ENCODE peak calls at places on chromosomes 12 and 14, in seven cellular contexts. One of them, this sample, is unnamed. For H3K36me3 and H3K9me3, the result is how much of the 10 kb centered on the place peaks cover.

GRCh38 chr12:16531623-16532022 is 74.3 kb downstream of the LMO3 start:
- DNase-seq in Karpas-422: no peak
- DNase-seq in PC-9: no peak
- DNase-seq in cardiac muscle cell: peak
- DNase-seq in CD8-positive, alpha-beta memory T cell: no peak
- DNase-seq in stomach: peak
- DNase-seq in adrenal gland: no peak
- DNase-seq in this sample: no peak

GRCh38 chr12:75481013-75481705 is 604 bp downstream of the GLIPR1 start:
- DNase-seq in cardiac muscle cell: no peak
- DNase-seq in stomach: no peak
- DNase-seq in adrenal gland: no peak
- DNase-seq in PC-9: no peak
- DNase-seq in Karpas-422: peak
- DNase-seq in CD8-positive, alpha-beta memory T cell: no peak
- DNase-seq in this sample: no peak

GRCh38 chr14:72839351-72839750 is 54.5 kb downstream of the DPF3 start:
- DNase-seq in CD8-positive, alpha-beta memory T cell: no peak
- DNase-seq in adrenal gland: no peak
- DNase-seq in stomach: no peak
- DNase-seq in Karpas-422: no peak
- DNase-seq in PC-9: no peak
- DNase-seq in cardiac muscle cell: no peak
- DNase-seq in this sample: no peak

GRCh38 chr12:109196332-109196731 is 79.9 kb downstream of the ACACB start:
- DNase-seq in Karpas-422: no peak
- DNase-seq in CD8-positive, alpha-beta memory T cell: no peak
- DNase-seq in adrenal gland: no peak
- DNase-seq in PC-9: no peak
- DNase-seq in stomach: no peak
- DNase-seq in cardiac muscle cell: no peak
- DNase-seq in this sample: no peak

GRCh38 chr12:53096089-53096741 is 1.3 kb upstream of the IGFBP6 start:
- DNase-seq in CD8-positive, alpha-beta memory T cell: no peak
- DNase-seq in cardiac muscle cell: no peak
- DNase-seq in Karpas-422: no peak
- DNase-seq in adrenal gland: peak
- DNase-seq in PC-9: no peak
- DNase-seq in stomach: peak
- DNase-seq in this sample: peak

GRCh38 chr14:25041898-25042297 is 8.0 kb downstream of the STXBP6 start:
- DNase-seq in PC-9: no peak
- DNase-seq in cardiac muscle cell: no peak
- DNase-seq in CD8-positive, alpha-beta memory T cell: no peak
- DNase-seq in Karpas-422: no peak
- DNase-seq in stomach: no peak
- DNase-seq in adrenal gland: no peak
- DNase-seq in this sample: no peak

GRCh38 chr12:25853696-25854095 is 104.8 kb upstream of the RASSF8 start:
- DNase-seq in stomach: no peak
- DNase-seq in CD8-positive, alpha-beta memory T cell: no peak
- DNase-seq in Karpas-422: no peak
- DNase-seq in adrenal gland: no peak
- DNase-seq in PC-9: no peak
- DNase-seq in cardiac muscle cell: no peak
- DNase-seq in this sample: no peak

GRCh38 chr12:38101753-38102152 is 214.8 kb upstream of the ALG10B start:
- DNase-seq in stomach: no peak
- DNase-seq in adrenal gland: no peak
- DNase-seq in CD8-positive, alpha-beta memory T cell: no peak
- DNase-seq in cardiac muscle cell: no peak
- DNase-seq in Karpas-422: no peak
- DNase-seq in PC-9: no peak
- DNase-seq in this sample: no peak

GRCh38 chr14:74290415-74290814 is 12.3 kb downstream of the ABCD4 start:
- DNase-seq in stomach: no peak
- DNase-seq in CD8-positive, alpha-beta memory T cell: no peak
- DNase-seq in PC-9: no peak
- DNase-seq in cardiac muscle cell: no peak
- DNase-seq in Karpas-422: peak
- DNase-seq in adrenal gland: no peak
- DNase-seq in this sample: no peak

GRCh38 chr14:41548666-41549065 is 58.0 kb upstream of the LRFN5 start:
- DNase-seq in stomach: no peak
- DNase-seq in PC-9: no peak
- DNase-seq in Karpas-422: no peak
- DNase-seq in adrenal gland: no peak
- DNase-seq in cardiac muscle cell: no peak
- DNase-seq in CD8-positive, alpha-beta memory T cell: no peak
- DNase-seq in this sample: no peak

GRCh38 chr14:65485516-65485915 is 73.0 kb downstream of the FUT8 start:
- DNase-seq in cardiac muscle cell: no peak
- DNase-seq in CD8-positive, alpha-beta memory T cell: no peak
- DNase-seq in PC-9: no peak
- DNase-seq in Karpas-422: no peak
- DNase-seq in adrenal gland: no peak
- DNase-seq in stomach: no peak
- DNase-seq in this sample: no peak

GRCh38 chr12:67940780-67941243 is 48.4 kb upstream of the IFNG-AS1 start:
- DNase-seq in Karpas-422: no peak
- DNase-seq in CD8-positive, alpha-beta memory T cell: no peak
- DNase-seq in stomach: peak
- DNase-seq in PC-9: peak
- DNase-seq in adrenal gland: no peak
- DNase-seq in cardiac muscle cell: peak
- DNase-seq in this sample: no peak

GRCh38 chr12:85278598-85279448 is 1.2 kb upstream of the ALX1 start:
- DNase-seq in adrenal gland: no peak
- DNase-seq in PC-9: no peak
- DNase-seq in Karpas-422: no peak
- DNase-seq in CD8-positive, alpha-beta memory T cell: no peak
- DNase-seq in cardiac muscle cell: no peak
- DNase-seq in stomach: no peak
- DNase-seq in this sample: no peak

GRCh38 chr12:11672833-11673232 is 23.4 kb downstream of the ETV6 start:
- DNase-seq in CD8-positive, alpha-beta memory T cell: no peak
- DNase-seq in cardiac muscle cell: peak
- DNase-seq in adrenal gland: peak
- DNase-seq in Karpas-422: no peak
- DNase-seq in stomach: no peak
- DNase-seq in PC-9: no peak
- DNase-seq in this sample: no peak

GRCh38 chr14:104693482-104694431 is 4.3 kb downstream of the INF2 start:
- DNase-seq in adrenal gland: no peak
- DNase-seq in stomach: peak
- DNase-seq in Karpas-422: no peak
- DNase-seq in cardiac muscle cell: no peak
- DNase-seq in CD8-positive, alpha-beta memory T cell: no peak
- DNase-seq in PC-9: no peak
- DNase-seq in this sample: peak

GRCh38 chr14:104694991-104695659 is 5.7 kb downstream of the INF2 start:
- DNase-seq in stomach: peak
- DNase-seq in cardiac muscle cell: no peak
- DNase-seq in CD8-positive, alpha-beta memory T cell: peak
- DNase-seq in Karpas-422: no peak
- DNase-seq in adrenal gland: peak
- DNase-seq in PC-9: no peak
- DNase-seq in this sample: no peak

GRCh38 chr14:104692939-104693315 is 3.5 kb downstream of the INF2 start:
- DNase-seq in PC-9: no peak
- DNase-seq in Karpas-422: no peak
- DNase-seq in adrenal gland: no peak
- DNase-seq in stomach: no peak
- DNase-seq in CD8-positive, alpha-beta memory T cell: no peak
- DNase-seq in cardiac muscle cell: no peak
- DNase-seq in this sample: peak

GRCh38 chr14:104695660-104696000 is 6.2 kb downstream of the INF2 start:
- DNase-seq in Karpas-422: no peak
- DNase-seq in CD8-positive, alpha-beta memory T cell: no peak
- DNase-seq in stomach: no peak
- DNase-seq in adrenal gland: no peak
- DNase-seq in cardiac muscle cell: no peak
- DNase-seq in PC-9: no peak
- DNase-seq in this sample: no peak

DNA sequence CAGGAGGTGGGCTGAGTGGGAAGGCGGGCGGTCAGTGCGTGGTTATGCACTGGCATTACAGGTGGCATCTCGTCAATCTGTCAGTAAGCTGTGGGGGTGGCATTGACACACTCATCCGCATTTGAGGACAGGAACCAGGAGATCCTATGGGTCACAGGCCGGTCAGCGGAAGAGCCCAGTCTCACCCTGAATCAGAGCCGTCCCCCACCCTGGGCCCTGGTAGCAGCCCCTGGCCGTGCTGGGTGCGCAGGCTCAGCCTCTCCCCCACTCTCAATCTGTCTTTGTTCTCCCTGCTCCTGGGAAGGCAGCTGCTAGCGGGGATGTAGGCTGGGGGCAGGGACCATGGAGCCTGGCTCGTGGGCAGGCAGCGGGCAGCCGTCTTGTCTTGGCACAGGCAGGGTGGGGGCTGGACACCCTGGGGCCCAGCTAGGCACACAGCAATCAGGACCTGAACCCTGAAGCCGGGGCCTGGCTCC is 5.1 kb downstream of the INF2 start:
- DNase-seq in adrenal gland: no peak
- DNase-seq in Karpas-422: no peak
- DNase-seq in CD8-positive, alpha-beta memory T cell: no peak
- DNase-seq in cardiac muscle cell: no peak
- DNase-seq in PC-9: no peak
- DNase-seq in stomach: no peak
- DNase-seq in this sample: no peak
- H3K36me3 ChIP-seq in adrenal gland: under half
- H3K36me3 ChIP-seq in Karpas-422: under half
- H3K36me3 ChIP-seq in CD8-positive, alpha-beta memory T cell: under half
- H3K36me3 ChIP-seq in cardiac muscle cell: under half
- H3K36me3 ChIP-seq in PC-9: under half
- H3K36me3 ChIP-seq in stomach: under half
- H3K36me3 ChIP-seq in this sample: under half

GRCh38 chr12:34304546-34304945 is 282.2 kb downstream of the ALG10 start:
- DNase-seq in cardiac muscle cell: no peak
- DNase-seq in Karpas-422: no peak
- DNase-seq in CD8-positive, alpha-beta memory T cell: no peak
- DNase-seq in PC-9: no peak
- DNase-seq in stomach: no peak
- DNase-seq in adrenal gland: no peak
- DNase-seq in this sample: peak

GRCh38 chr12:34305176-34305575 is 282.9 kb downstream of the ALG10 start:
- DNase-seq in PC-9: no peak
- DNase-seq in stomach: no peak
- DNase-seq in Karpas-422: no peak
- DNase-seq in adrenal gland: no peak
- DNase-seq in CD8-positive, alpha-beta memory T cell: no peak
- DNase-seq in cardiac muscle cell: no peak
- DNase-seq in this sample: no peak

GRCh38 chr12:34304001-34304400 is 281.7 kb downstream of the ALG10 start:
- DNase-seq in PC-9: no peak
- DNase-seq in stomach: no peak
- DNase-seq in CD8-positive, alpha-beta memory T cell: no peak
- DNase-seq in Karpas-422: no peak
- DNase-seq in adrenal gland: no peak
- DNase-seq in cardiac muscle cell: no peak
- DNase-seq in this sample: peak

GRCh38 chr12:34303091-34303870 is 281.0 kb downstream of the ALG10 start:
- DNase-seq in cardiac muscle cell: no peak
- DNase-seq in stomach: no peak
- DNase-seq in CD8-positive, alpha-beta memory T cell: no peak
- DNase-seq in adrenal gland: no peak
- DNase-seq in PC-9: no peak
- DNase-seq in Karpas-422: no peak
- DNase-seq in this sample: peak

GRCh38 chr12:34306133-34306830 is 284.0 kb downstream of the ALG10 start:
- DNase-seq in CD8-positive, alpha-beta memory T cell: no peak
- DNase-seq in stomach: no peak
- DNase-seq in cardiac muscle cell: no peak
- DNase-seq in PC-9: no peak
- DNase-seq in Karpas-422: no peak
- DNase-seq in adrenal gland: no peak
- DNase-seq in this sample: peak
- H3K9me3 ChIP-seq in CD8-positive, alpha-beta memory T cell: under half
- H3K9me3 ChIP-seq in stomach: half or more
- H3K9me3 ChIP-seq in cardiac muscle cell: under half
- H3K9me3 ChIP-seq in PC-9: under half
- H3K9me3 ChIP-seq in Karpas-422: under half
- H3K9me3 ChIP-seq in adrenal gland: under half
- H3K9me3 ChIP-seq in this sample: half or more

DNA sequence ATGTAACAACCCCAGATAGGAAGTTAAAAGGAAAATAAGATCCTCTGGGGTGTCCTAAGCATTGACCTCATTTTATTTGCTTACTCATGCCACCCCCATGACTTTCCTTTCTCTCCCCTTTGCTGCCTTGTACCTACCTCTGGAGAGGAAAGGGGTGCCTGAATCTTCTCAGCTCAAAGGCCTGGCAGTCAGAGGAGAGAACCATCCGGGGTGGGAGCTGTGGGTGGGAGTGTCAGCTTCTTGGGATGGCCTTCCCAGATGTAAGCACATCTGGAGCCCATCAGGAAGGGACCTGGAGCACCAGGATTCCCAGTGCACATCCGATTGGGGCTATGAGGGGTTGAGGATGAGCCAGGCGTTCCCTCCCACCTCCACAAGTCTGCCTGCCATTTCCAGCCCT is 5.2 kb upstream of the ITGA5 start:
- DNase-seq in adrenal gland: no peak
- DNase-seq in cardiac muscle cell: no peak
- DNase-seq in CD8-positive, alpha-beta memory T cell: no peak
- DNase-seq in stomach: no peak
- DNase-seq in Karpas-422: no peak
- DNase-seq in PC-9: no peak
- DNase-seq in this sample: no peak
- H3K36me3 ChIP-seq in adrenal gland: under half
- H3K36me3 ChIP-seq in cardiac muscle cell: under half
- H3K36me3 ChIP-seq in CD8-positive, alpha-beta memory T cell: under half
- H3K36me3 ChIP-seq in stomach: under half
- H3K36me3 ChIP-seq in Karpas-422: under half
- H3K36me3 ChIP-seq in PC-9: under half
- H3K36me3 ChIP-seq in this sample: under half

DNA sequence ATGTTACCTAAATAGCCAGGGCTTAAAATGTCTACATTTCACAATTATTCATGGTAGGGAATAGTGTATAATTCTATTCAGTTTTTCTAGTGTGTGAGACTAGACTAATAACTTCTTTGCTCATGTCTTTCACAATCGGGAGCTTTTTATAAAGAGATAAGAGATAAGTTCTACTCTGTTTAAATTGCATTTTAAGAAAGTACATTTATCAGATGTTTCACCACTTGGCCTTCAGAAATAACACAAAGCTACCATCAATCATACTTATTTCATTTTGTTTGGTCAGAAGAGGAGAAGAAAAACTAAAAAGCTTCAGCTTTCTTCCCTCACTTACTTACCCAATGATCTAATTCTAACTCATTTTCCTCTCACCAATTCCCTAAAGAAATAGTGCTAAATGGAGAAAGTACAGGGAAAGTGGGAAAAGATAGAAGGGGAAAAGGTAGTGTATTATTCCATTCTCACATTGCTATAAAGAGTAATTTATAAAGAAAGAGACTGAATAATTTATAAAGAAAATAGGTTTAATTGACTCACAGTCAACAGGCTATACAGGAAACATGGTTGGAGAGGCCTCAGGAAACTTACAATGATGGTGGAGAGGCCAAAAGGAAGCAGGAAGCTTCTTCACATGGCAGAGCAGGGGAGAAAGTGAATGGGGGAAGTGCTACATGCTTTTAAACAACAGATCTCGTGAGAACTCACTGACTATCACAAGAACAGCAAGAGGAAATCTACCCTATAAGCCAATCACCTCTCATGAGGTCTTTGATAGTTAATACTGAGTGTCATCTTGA is 725.2 kb upstream of the FLRT2 start:
- DNase-seq in cardiac muscle cell: no peak
- DNase-seq in stomach: no peak
- DNase-seq in Karpas-422: peak
- DNase-seq in PC-9: no peak
- DNase-seq in CD8-positive, alpha-beta memory T cell: no peak
- DNase-seq in adrenal gland: no peak
- DNase-seq in this sample: no peak
- H3K9me3 ChIP-seq in cardiac muscle cell: under half
- H3K9me3 ChIP-seq in stomach: under half
- H3K9me3 ChIP-seq in Karpas-422: under half
- H3K9me3 ChIP-seq in PC-9: under half
- H3K9me3 ChIP-seq in CD8-positive, alpha-beta memory T cell: under half
- H3K9me3 ChIP-seq in adrenal gland: under half
- H3K9me3 ChIP-seq in this sample: under half

This sample was measured in left lung.